ENCODE peak calls at places on chromosomes 16 and 17, in six cellular contexts. W is neuronal stem cell, Y is IMR-90, B is mesenchymal stem cell, V is H1, Z is H9. M is an unnamed sample.

GRCh38 chr17:73795730-73796129 is 151.5 kb upstream of the SDK2 start:
- DNase-seq in W (no peak), Y (no peak), B (no peak), V (no peak), Z (no peak), M (no peak)

GRCh38 chr17:82345151-82345976 is 11.8 kb upstream of the SECTM1 start:
- DNase-seq in W (no peak), Y (no peak), B (no peak), V (no peak), Z (no peak), M (no peak)

GRCh38 chr16:74035816-74036215 is 260.8 kb upstream of the PSMD7 start:
- DNase-seq in W (no peak), Y (peak), B (no peak), V (no peak), Z (no peak), M (no peak)

GRCh38 chr17:55540414-55541091 is 29.3 kb upstream of the SMIM36 start:
- DNase-seq in W (no peak), Y (peak), B (peak), V (no peak), Z (no peak), M (no peak)

GRCh38 chr16:15754821-15755534 is 101.8 kb downstream of the MYH11 start:
- DNase-seq in W (no peak), Y (no peak), B (no peak), V (no peak), Z (no peak), M (no peak)

GRCh38 chr17:81388091-81388611 is 7.1 kb upstream of the BAHCC1 start:
- DNase-seq in W (no peak), Y (no peak), B (no peak), V (no peak), Z (no peak), M (no peak)

GRCh38 chr16:35140293-35140986 is 1681.0 kb downstream of the TP53TG3F start:
- DNase-seq in W (no peak), Y (no peak), B (no peak), V (no peak), Z (no peak), M (no peak)

GRCh38 chr16:27237229-27238015 is 31.1 kb downstream of the NSMCE1 start:
- DNase-seq in W (no peak), Y (no peak), B (peak), V (no peak), Z (no peak), M (peak)

GRCh38 chr17:29624586-29624985 is 1.9 kb upstream of the CORO6 start:
- DNase-seq in W (no peak), Y (no peak), B (no peak), V (no peak), Z (no peak), M (peak)

GRCh38 chr16:19559242-19559910 is 3.9 kb downstream of the VPS35L start:
- DNase-seq in W (peak), Y (peak), B (peak), V (no peak), Z (no peak), M (no peak)

GRCh38 chr16:51896013-51896412 is 650.9 kb downstream of the TOX3 start:
- DNase-seq in W (no peak), Y (no peak), B (no peak), V (peak), Z (peak), M (no peak)

GRCh38 chr16:17519041-17519440 is 48.3 kb upstream of the XYLT1 start:
- DNase-seq in W (no peak), Y (peak), B (no peak), V (no peak), Z (no peak), M (no peak)

GRCh38 chr16:7946142-7946541 is 613.5 kb downstream of the RBFOX1 start:
- DNase-seq in W (no peak), Y (no peak), B (no peak), V (no peak), Z (peak), M (no peak)

GRCh38 chr17:33200116-33200515 is 93.0 kb downstream of the ASIC2 start:
- DNase-seq in W (no peak), Y (peak), B (no peak), V (no peak), Z (no peak), M (no peak)

GRCh38 chr16:66326995-66327513 is 39.4 kb upstream of the CDH5 start:
- DNase-seq in W (no peak), Y (no peak), B (no peak), V (no peak), Z (no peak), M (peak)

DNA sequence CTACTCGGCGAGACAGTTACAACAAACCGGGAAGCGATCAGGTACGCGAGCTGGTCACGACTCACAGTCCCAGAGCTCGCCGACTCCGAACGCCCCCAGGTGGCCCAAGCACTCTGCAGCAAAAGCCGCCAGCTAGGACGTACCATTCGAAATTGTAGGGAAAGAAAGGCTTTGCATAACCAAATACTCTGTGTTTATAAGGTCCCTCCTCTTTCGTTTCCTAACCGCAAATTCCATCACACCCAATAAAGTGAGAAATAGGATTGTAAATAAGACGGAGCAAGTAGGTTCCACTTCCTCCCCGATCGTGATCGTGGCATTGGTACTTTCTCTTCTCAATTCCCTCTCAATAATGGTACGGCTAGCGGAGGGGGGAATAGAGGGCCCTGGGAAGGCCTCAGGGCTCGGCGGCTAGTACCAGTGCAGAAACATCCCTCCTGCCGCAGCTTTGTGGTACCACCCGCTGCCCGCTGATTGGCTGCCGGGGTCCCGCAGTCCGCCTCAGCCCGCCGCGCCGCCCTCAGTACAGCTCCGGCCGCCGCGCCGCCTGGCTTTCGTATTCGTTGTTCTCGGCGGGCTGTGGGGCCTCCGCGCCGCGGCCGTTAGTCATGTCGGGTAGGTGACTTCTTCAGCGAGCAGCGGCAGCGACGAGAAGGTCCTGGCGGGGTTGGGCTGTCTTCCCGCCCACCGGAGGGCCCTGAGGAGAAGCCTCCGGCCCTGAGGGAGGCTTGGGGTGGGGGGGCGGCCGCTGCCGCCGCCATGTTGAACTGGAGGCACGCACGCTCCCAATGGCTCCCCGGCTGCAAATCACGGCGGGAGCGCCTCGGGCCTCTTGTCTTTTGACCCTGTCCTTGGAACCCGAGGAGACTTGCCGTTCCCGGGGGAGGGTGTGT is at the start of gene TAF15:
- DNase-seq in W (peak), Y (peak), B (peak), V (peak), Z (peak), M (peak)
- H3K18ac ChIP-seq in W (peak), Y (peak), B (peak), V (peak), Z (peak), M (peak)

GRCh38 chr16:54976651-54977200 is 46.1 kb downstream of the IRX5 start:
- DNase-seq in W (no peak), Y (no peak), B (no peak), V (no peak), Z (no peak), M (no peak)

GRCh38 chr16:54968769-54969168 is 38.1 kb downstream of the IRX5 start:
- DNase-seq in W (no peak), Y (no peak), B (no peak), V (no peak), Z (no peak), M (no peak)

GRCh38 chr16:54970016-54970415 is 39.4 kb downstream of the IRX5 start:
- DNase-seq in W (no peak), Y (no peak), B (no peak), V (no peak), Z (no peak), M (no peak)

DNA sequence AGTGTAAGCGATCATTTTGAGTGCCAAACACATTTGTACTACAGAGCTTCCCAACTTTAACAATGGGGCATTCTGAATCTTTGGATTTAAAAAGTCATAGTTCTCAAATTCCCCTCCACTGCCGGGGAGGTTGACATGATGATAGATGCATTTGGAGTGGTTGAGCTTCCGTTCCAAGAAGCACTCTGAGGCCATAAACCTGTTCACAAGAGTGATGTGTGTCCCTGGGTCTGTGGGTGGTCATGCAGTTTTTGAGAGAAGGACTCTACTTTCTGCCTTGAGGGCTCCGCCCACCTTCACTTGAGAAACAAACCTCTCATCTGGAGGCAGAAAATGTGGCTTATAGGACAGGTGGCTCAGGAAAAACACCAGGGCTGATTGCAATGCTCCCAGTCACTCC is 43.7 kb downstream of the IRX5 start:
- DNase-seq in W (no peak), Y (no peak), B (no peak), V (no peak), Z (no peak), M (no peak)
- H4K91ac ChIP-seq in W (no peak), Y (no peak), B (no peak), V (no peak), Z (no peak), M (no peak)

GRCh38 chr17:12631076-12631475 is 34.6 kb upstream of the MYOCD start:
- DNase-seq in W (no peak), Y (peak), B (no peak), V (no peak), Z (no peak), M (no peak)
- H3K18ac ChIP-seq in W (no peak), Y (peak), B (no peak), V (no peak), Z (no peak), M (no peak)

GRCh38 chr17:12734852-12735430 is 54.4 kb upstream of the ARHGAP44 start:
- DNase-seq in W (no peak), Y (no peak), B (no peak), V (no peak), Z (peak), M (no peak)
- H4K91ac ChIP-seq in W (no peak), Y (no peak), B (no peak), V (no peak), Z (no peak), M (peak)

GRCh38 chr16:11345040-11345862 is at the start of gene RMI2:
- DNase-seq in W (peak), Y (peak), B (peak), V (peak), Z (peak), M (peak)
- H3K18ac ChIP-seq in W (peak), Y (peak), B (no peak), V (no peak), Z (peak), M (peak)

GRCh38 chr17:45985447-45985846 is 13.6 kb upstream of the STH start:
- DNase-seq in W (no peak), Y (no peak), B (no peak), V (no peak), Z (no peak), M (peak)
- H4K91ac ChIP-seq in W (no peak), Y (no peak), B (no peak), V (no peak), Z (no peak), M (no peak)

GRCh38 chr16:5502944-5503343 is 405.3 kb upstream of the EEF2KMT start:
- DNase-seq in W (no peak), Y (no peak), B (no peak), V (no peak), Z (no peak), M (no peak)

GRCh38 chr16:5505093-5505887 is 407.7 kb upstream of the EEF2KMT start:
- DNase-seq in W (no peak), Y (no peak), B (no peak), V (no peak), Z (no peak), M (no peak)

GRCh38 chr16:5504028-5504758 is 406.6 kb upstream of the EEF2KMT start:
- DNase-seq in W (no peak), Y (no peak), B (no peak), V (no peak), Z (no peak), M (no peak)

GRCh38 chr16:5508371-5508770 is 410.8 kb upstream of the EEF2KMT start:
- DNase-seq in W (no peak), Y (no peak), B (no peak), V (no peak), Z (no peak), M (no peak)

GRCh38 chr16:5506021-5506420 is 408.4 kb upstream of the EEF2KMT start:
- DNase-seq in W (no peak), Y (no peak), B (no peak), V (no peak), Z (no peak), M (no peak)
- H3K18ac ChIP-seq in W (peak), Y (no peak), B (no peak), V (no peak), Z (no peak), M (no peak)

DNA sequence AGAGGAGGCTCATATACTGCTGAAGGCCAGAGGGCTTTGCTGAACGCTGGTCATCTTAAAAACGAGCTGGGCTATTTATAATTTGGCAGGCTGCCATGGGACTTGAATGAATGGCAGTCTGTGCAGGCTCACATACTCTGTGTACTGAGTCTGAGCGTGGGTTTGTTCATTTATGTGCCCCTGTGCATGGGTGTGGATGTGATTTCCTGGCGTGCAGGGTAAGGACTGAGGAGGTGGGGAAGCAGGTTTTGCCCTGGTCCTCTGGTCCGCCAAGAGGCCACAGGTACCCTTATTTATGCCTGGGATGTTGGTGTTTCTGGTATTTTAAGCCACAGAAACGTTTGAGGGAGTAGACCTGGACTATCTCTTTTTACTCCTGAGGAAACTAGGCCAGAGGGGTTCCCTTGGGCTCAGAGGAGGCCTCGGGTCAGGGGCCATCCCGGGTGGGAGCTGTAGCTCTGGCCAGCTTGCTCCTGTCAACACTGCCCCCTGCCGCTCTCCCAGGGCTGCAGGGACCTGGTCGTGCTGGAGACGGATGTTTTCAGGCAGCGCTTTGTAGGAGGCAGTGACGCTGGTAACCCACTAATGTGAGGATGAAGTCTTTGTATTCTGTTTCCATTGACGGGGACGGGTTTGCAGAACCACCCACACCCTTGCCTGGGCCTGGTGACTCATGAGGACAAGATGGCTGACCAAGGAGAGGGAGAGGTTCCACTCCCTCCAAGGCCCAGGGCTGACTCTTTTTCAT is 184.4 kb downstream of the MSI2 start:
- DNase-seq in W (peak), Y (peak), B (peak), V (peak), Z (peak), M (peak)
- H4K91ac ChIP-seq in W (no peak), Y (peak), B (peak), V (peak), Z (no peak), M (peak)

DNA sequence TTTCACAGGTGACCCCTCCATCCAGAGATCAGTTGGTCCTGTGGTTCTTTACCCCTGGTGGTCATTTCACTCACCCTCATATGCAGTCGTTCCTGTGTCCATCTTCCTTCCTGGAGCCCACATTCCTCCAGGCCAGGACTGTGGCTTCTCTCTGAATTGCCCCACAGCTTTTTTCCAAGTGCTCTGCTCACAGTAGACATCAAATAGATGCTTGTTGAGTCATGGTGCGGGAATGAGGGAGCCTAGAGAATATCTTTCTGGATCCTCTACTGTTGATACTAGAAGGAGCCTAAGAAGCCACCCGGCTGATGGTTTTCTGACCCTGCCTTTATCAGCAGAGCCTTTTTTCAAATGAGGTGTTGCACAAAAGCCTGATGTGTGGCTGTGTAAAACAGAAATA is 10.4 kb downstream of the USB1 start:
- DNase-seq in W (no peak), Y (peak), B (peak), V (no peak), Z (no peak), M (peak)
- H3K18ac ChIP-seq in W (no peak), Y (no peak), B (no peak), V (no peak), Z (no peak), M (no peak)

DNA sequence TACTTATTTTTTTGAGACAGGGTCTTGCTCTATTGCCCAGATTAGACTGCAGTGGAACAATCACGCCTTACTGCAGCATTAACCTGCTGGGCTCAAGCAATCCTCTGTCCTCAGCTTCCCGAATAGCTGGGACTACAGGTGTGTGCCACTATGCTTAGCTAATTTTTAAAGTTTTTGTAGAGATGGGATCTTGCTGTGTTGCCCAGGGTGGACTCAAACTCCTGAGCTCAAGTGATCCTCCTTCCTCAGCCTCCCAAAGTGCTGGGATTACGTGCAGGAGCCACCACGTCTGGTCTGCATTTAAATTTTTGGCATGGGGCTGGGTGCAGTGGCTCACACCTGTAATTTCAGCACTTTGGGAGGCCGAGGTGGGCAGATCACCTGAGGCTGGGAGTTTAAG is 41.0 kb upstream of the INTS2 start:
- DNase-seq in W (no peak), Y (no peak), B (no peak), V (no peak), Z (no peak), M (no peak)
- H4K91ac ChIP-seq in W (no peak), Y (no peak), B (no peak), V (no peak), Z (no peak), M (no peak)

M was measured in trophoblast cell.